ENCODE peak calls at places on chromosomes 6 and 20, in four cellular contexts. Y is fibroblast of lung; V is right atrium auricular region; O is CD8-positive, alpha-beta memory T cell. U is an unnamed sample.

GRCh38 chr6:6878921-6879585 is 228.7 kb upstream of the RREB1 start:
- DNase-seq in Y (peak), V (no peak), O (no peak), U (no peak)

GRCh38 chr6:41728073-41728936 is 7.1 kb downstream of the TFEB start:
- DNase-seq in Y (no peak), V (no peak), O (peak), U (no peak)

GRCh38 chr20:47355489-47356219 is 845 bp downstream of the ZMYND8 start:
- DNase-seq in Y (peak), V (no peak), O (no peak), U (no peak)

GRCh38 chr6:39225543-39225942 is 3.7 kb downstream of the KCNK5 start:
- DNase-seq in Y (no peak), V (no peak), O (no peak), U (no peak)

GRCh38 chr6:43713611-43714310 is 26.2 kb upstream of the MRPS18A start:
- DNase-seq in Y (no peak), V (no peak), O (no peak), U (no peak)

GRCh38 chr20:11849270-11849920 is 68.3 kb upstream of the BTBD3 start:
- DNase-seq in Y (peak), V (no peak), O (no peak), U (no peak)

GRCh38 chr6:130118236-130118635 is 99.9 kb downstream of the L3MBTL3 start:
- DNase-seq in Y (no peak), V (no peak), O (no peak), U (no peak)

GRCh38 chr6:47655719-47656595 is 42.4 kb upstream of the ADGRF4 start:
- DNase-seq in Y (peak), V (no peak), O (no peak), U (peak)

GRCh38 chr6:33194431-33194979 is 2.2 kb upstream of the COL11A2 start:
- DNase-seq in Y (no peak), V (no peak), O (no peak), U (no peak)

GRCh38 chr6:24960991-24961475 is 25.3 kb upstream of the RIPOR2 start:
- DNase-seq in Y (no peak), V (no peak), O (peak), U (no peak)

GRCh38 chr6:132780770-132781371 is 17.6 kb downstream of the SLC18B1 start:
- DNase-seq in Y (peak), V (no peak), O (no peak), U (peak)

GRCh38 chr6:44470106-44470446 is 82.6 kb downstream of the CDC5L start:
- DNase-seq in Y (no peak), V (no peak), O (no peak), U (no peak)

GRCh38 chr6:68071740-68072139 is 563.3 kb upstream of the ADGRB3 start:
- DNase-seq in Y (no peak), V (no peak), O (no peak), U (no peak)

GRCh38 chr20:62481441-62482135 is 5.8 kb upstream of the GATA5 start:
- DNase-seq in Y (no peak), V (no peak), O (no peak), U (no peak)

GRCh38 chr6:51855310-51856082 is 231.9 kb downstream of the PKHD1 start:
- DNase-seq in Y (peak), V (no peak), O (no peak), U (peak)

GRCh38 chr20:57439993-57440392 is 48.8 kb downstream of the RBM38 start:
- DNase-seq in Y (no peak), V (no peak), O (no peak), U (no peak)

GRCh38 chr20:44990425-44990824 is 24.1 kb downstream of the STK4 start:
- DNase-seq in Y (no peak), V (no peak), O (no peak), U (no peak)

GRCh38 chr6:122701666-122702065 is 77.8 kb upstream of the FABP7 start:
- DNase-seq in Y (no peak), V (no peak), O (no peak), U (no peak)

GRCh38 chr20:11231742-11232141 is 557.9 kb upstream of the JAG1 start:
- DNase-seq in Y (no peak), V (no peak), O (no peak), U (no peak)

GRCh38 chr6:12012231-12012565 is at the start of gene HIVEP1:
- DNase-seq in Y (no peak), V (no peak), O (no peak), U (no peak)

GRCh38 chr6:145070791-145071190 is 664.5 kb downstream of the EPM2A start:
- DNase-seq in Y (peak), V (no peak), O (no peak), U (peak)

GRCh38 chr6:170366248-170366960 is 59.8 kb downstream of the FAM120B start:
- DNase-seq in Y (no peak), V (no peak), O (no peak), U (no peak)

GRCh38 chr6:51893356-51893755 is 194.1 kb downstream of the PKHD1 start:
- DNase-seq in Y (peak), V (no peak), O (no peak), U (no peak)

GRCh38 chr6:125123468-125124249 is 29.9 kb upstream of the TPD52L1 start:
- DNase-seq in Y (no peak), V (no peak), O (no peak), U (no peak)

GRCh38 chr20:58374027-58374850 is 14.8 kb upstream of the VAPB start:
- DNase-seq in Y (no peak), V (no peak), O (no peak), U (no peak)

GRCh38 chr6:157092736-157093135 is 230.6 kb downstream of the TMEM242 start:
- DNase-seq in Y (peak), V (no peak), O (no peak), U (no peak)

GRCh38 chr6:39108041-39108839 is 6.7 kb downstream of the SAYSD1 start:
- DNase-seq in Y (no peak), V (no peak), O (no peak), U (no peak)

GRCh38 chr6:23349521-23350147 is 776.4 kb upstream of the NRSN1 start:
- DNase-seq in Y (peak), V (no peak), O (no peak), U (peak)

GRCh38 chr20:45515147-45515913 is at the start of gene SPINT3:
- DNase-seq in Y (no peak), V (no peak), O (no peak), U (no peak)

GRCh38 chr6:75113446-75113845 is 92.4 kb downstream of the COL12A1 start:
- DNase-seq in Y (peak), V (no peak), O (no peak), U (no peak)

GRCh38 chr6:164243012-164243610 is 828.6 kb downstream of the QKI start:
- DNase-seq in Y (no peak), V (no peak), O (no peak), U (no peak)

GRCh38 chr6:108174371-108175175 is 8.8 kb downstream of the NR2E1 start:
- DNase-seq in Y (peak), V (no peak), O (no peak), U (no peak)

GRCh38 chr20:17448071-17448470 is 83.1 kb downstream of the BFSP1 start:
- DNase-seq in Y (no peak), V (no peak), O (no peak), U (no peak)

GRCh38 chr6:149212202-149212601 is 105.3 kb upstream of the TAB2 start:
- DNase-seq in Y (peak), V (no peak), O (no peak), U (no peak)

GRCh38 chr20:58224974-58225373 is 3.5 kb downstream of the ANKRD60 start:
- DNase-seq in Y (no peak), V (no peak), O (no peak), U (no peak)

GRCh38 chr6:71187136-71187535 is 101.5 kb upstream of the OGFRL1 start:
- DNase-seq in Y (no peak), V (no peak), O (no peak), U (no peak)

GRCh38 chr6:120112980-120113379 is 763.4 kb upstream of the MAN1A1 start:
- DNase-seq in Y (no peak), V (no peak), O (no peak), U (no peak)

GRCh38 chr6:10745116-10745515 is 2.5 kb upstream of the TMEM14B start:
- DNase-seq in Y (no peak), V (no peak), O (no peak), U (no peak)

GRCh38 chr6:137353842-137354397 is 134.7 kb upstream of the IFNGR1 start:
- DNase-seq in Y (no peak), V (no peak), O (no peak), U (no peak)

GRCh38 chr20:20791664-20792568 is 79.5 kb upstream of the RALGAPA2 start:
- DNase-seq in Y (no peak), V (no peak), O (no peak), U (no peak)